ENCODE peak calls at places on chromosome 1, in eight cellular contexts. Q, H, Z, X, Y, W, P and O are unnamed samples.
A peak's percentile ranks its signal among the peaks of the same experiment; 100 is the strongest.

GRCh38 chr1:39816431-39817090 is 27.9 kb upstream of the BMP8B start:
- DNase-seq in W (peak; percentile 91), Q (peak; percentile 77), Z (no peak), H (no peak), Y (peak; percentile 18), P (peak; percentile 75), X (peak; percentile 75), O (peak; percentile 52)

GRCh38 chr1:154859786-154860153 is 10.3 kb downstream of the KCNN3 start:
- DNase-seq in H (no peak), W (no peak), Z (no peak), X (no peak), P (peak; percentile 69), Q (peak; percentile 82), Y (no peak), O (no peak)

GRCh38 chr1:227913969-227914791 is 33.6 kb downstream of the WNT9A start:
- DNase-seq in X (no peak), Z (peak; percentile 82), Y (peak; percentile 78), Q (no peak), P (no peak), W (no peak), H (no peak), O (no peak)

GRCh38 chr1:156583821-156584622 is 4.5 kb downstream of the TTC24 start:
- DNase-seq in H (no peak), Z (no peak), Y (peak; percentile 77), X (peak; percentile 89), W (peak; percentile 86), Q (peak; percentile 90), P (no peak), O (peak; percentile 60)

GRCh38 chr1:97983132-97983531 is 62.3 kb upstream of the DPYD start:
- DNase-seq in Z (no peak), H (no peak), Q (no peak), Y (no peak), W (no peak), P (no peak), X (no peak), O (no peak)

GRCh38 chr1:197199923-197200467 is 53.5 kb upstream of the ASPM start:
- DNase-seq in Y (no peak), X (peak; percentile 12), Z (no peak), H (no peak), W (peak; percentile 31), P (no peak), Q (peak; percentile 22), O (no peak)

GRCh38 chr1:44526295-44527073 is 121.4 kb downstream of the RNF220 start:
- DNase-seq in Z (no peak), H (no peak), Q (no peak), X (no peak), P (no peak), Y (no peak), W (no peak), O (no peak)

GRCh38 chr1:229643996-229644748 is 18.1 kb downstream of the URB2 start:
- DNase-seq in W (peak; percentile 26), P (peak; percentile 61), X (peak; percentile 25), H (no peak), Q (peak; percentile 58), Y (no peak), Z (no peak), O (no peak)

GRCh38 chr1:110418729-110419128 is 11.2 kb upstream of the LAMTOR5 start:
- DNase-seq in X (no peak), Z (no peak), Y (no peak), P (no peak), H (no peak), W (no peak), Q (no peak), O (no peak)

GRCh38 chr1:216044538-216044937 is 378.7 kb downstream of the USH2A start:
- DNase-seq in Y (no peak), Z (no peak), P (no peak), X (no peak), Q (no peak), W (no peak), H (no peak), O (no peak)

GRCh38 chr1:101394041-101394440 is 157.2 kb downstream of the S1PR1 start:
- DNase-seq in X (peak; percentile 12), Q (no peak), Z (no peak), H (no peak), W (peak; percentile 44), P (no peak), Y (no peak), O (no peak)

GRCh38 chr1:155324717-155325595 is 4.3 kb downstream of the RUSC1 start:
- DNase-seq in X (no peak), W (peak; percentile 45), P (peak; percentile 79), Z (no peak), Y (no peak), H (no peak), Q (peak; percentile 24), O (peak; percentile 13)

GRCh38 chr1:77614037-77614436 is 68.4 kb downstream of the ZZZ3 start:
- DNase-seq in Z (no peak), Y (no peak), H (no peak), P (no peak), W (no peak), X (no peak), Q (no peak), O (no peak)

GRCh38 chr1:25023190-25023578 is 93.1 kb upstream of the RUNX3 start:
- DNase-seq in Z (no peak), H (no peak), W (no peak), X (no peak), Y (no peak), Q (no peak), P (no peak), O (no peak)

GRCh38 chr1:57848406-57848805 is 424.5 kb upstream of the DAB1 start:
- DNase-seq in H (no peak), Q (no peak), X (no peak), W (peak; percentile 52), P (no peak), Y (no peak), Z (no peak), O (no peak)

GRCh38 chr1:212487774-212488435 is 55.2 kb downstream of the NENF start:
- DNase-seq in Z (no peak), Q (no peak), X (no peak), H (no peak), P (no peak), W (no peak), Y (no peak), O (no peak)

GRCh38 chr1:30693366-30693765 is 30.0 kb downstream of the MATN1 start:
- DNase-seq in H (no peak), Y (no peak), P (no peak), W (no peak), Q (no peak), X (no peak), Z (no peak), O (no peak)